ENCODE peak calls at places on chromosome 9, in five cellular contexts. One of them, this sample, is unnamed.

GRCh38 chr9:135926402-135927194 is 19.3 kb upstream of the CAMSAP1 start:
- DNase-seq in lower leg skin: peak
- DNase-seq in central memory CD4-positive, alpha-beta T cell: no peak
- DNase-seq in NCI-H1694: no peak
- DNase-seq in HEK293T: no peak
- DNase-seq in this sample: no peak

GRCh38 chr9:68551191-68551590 is 10.5 kb upstream of the TMEM252 start:
- DNase-seq in NCI-H1694: no peak
- DNase-seq in central memory CD4-positive, alpha-beta T cell: no peak
- DNase-seq in lower leg skin: no peak
- DNase-seq in HEK293T: no peak
- DNase-seq in this sample: no peak

GRCh38 chr9:35353731-35354365 is 136.1 kb upstream of the RUSC2 start:
- DNase-seq in central memory CD4-positive, alpha-beta T cell: no peak
- DNase-seq in NCI-H1694: no peak
- DNase-seq in lower leg skin: no peak
- DNase-seq in HEK293T: no peak
- DNase-seq in this sample: no peak

GRCh38 chr9:31839273-31839672 is 545.2 kb upstream of the ACO1 start:
- DNase-seq in NCI-H1694: peak
- DNase-seq in HEK293T: no peak
- DNase-seq in lower leg skin: no peak
- DNase-seq in central memory CD4-positive, alpha-beta T cell: no peak
- DNase-seq in this sample: no peak

GRCh38 chr9:95383845-95384244 is 66.3 kb upstream of the FANCC start:
- DNase-seq in HEK293T: no peak
- DNase-seq in central memory CD4-positive, alpha-beta T cell: no peak
- DNase-seq in lower leg skin: no peak
- DNase-seq in NCI-H1694: no peak
- DNase-seq in this sample: no peak

GRCh38 chr9:8492034-8492433 is 692.5 kb upstream of the DMAC1 start:
- DNase-seq in NCI-H1694: no peak
- DNase-seq in central memory CD4-positive, alpha-beta T cell: no peak
- DNase-seq in HEK293T: no peak
- DNase-seq in lower leg skin: no peak
- DNase-seq in this sample: no peak

GRCh38 chr9:136694163-136694864 is 7.1 kb upstream of the AGPAT2 start:
- DNase-seq in HEK293T: peak
- DNase-seq in lower leg skin: no peak
- DNase-seq in NCI-H1694: no peak
- DNase-seq in central memory CD4-positive, alpha-beta T cell: no peak
- DNase-seq in this sample: peak

GRCh38 chr9:131487621-131488031 is 15.1 kb upstream of the POMT1 start:
- DNase-seq in NCI-H1694: no peak
- DNase-seq in central memory CD4-positive, alpha-beta T cell: no peak
- DNase-seq in lower leg skin: no peak
- DNase-seq in HEK293T: no peak
- DNase-seq in this sample: no peak

GRCh38 chr9:35481347-35481975 is 8.4 kb upstream of the RUSC2 start:
- DNase-seq in HEK293T: peak
- DNase-seq in lower leg skin: no peak
- DNase-seq in central memory CD4-positive, alpha-beta T cell: no peak
- DNase-seq in NCI-H1694: peak
- DNase-seq in this sample: peak

GRCh38 chr9:93640027-93640426 is 63.6 kb downstream of the PHF2 start:
- DNase-seq in NCI-H1694: no peak
- DNase-seq in HEK293T: no peak
- DNase-seq in lower leg skin: no peak
- DNase-seq in central memory CD4-positive, alpha-beta T cell: no peak
- DNase-seq in this sample: no peak

GRCh38 chr9:93592389-93593021 is 16.1 kb downstream of the PHF2 start:
- DNase-seq in HEK293T: peak
- DNase-seq in NCI-H1694: no peak
- DNase-seq in lower leg skin: peak
- DNase-seq in central memory CD4-positive, alpha-beta T cell: no peak
- DNase-seq in this sample: no peak

GRCh38 chr9:33721674-33722358 is 73.5 kb upstream of the PRSS3 start:
- DNase-seq in NCI-H1694: peak
- DNase-seq in HEK293T: peak
- DNase-seq in lower leg skin: peak
- DNase-seq in central memory CD4-positive, alpha-beta T cell: peak
- DNase-seq in this sample: peak

GRCh38 chr9:112997236-112997941 is 14.6 kb downstream of the ZNF883 start:
- DNase-seq in HEK293T: no peak
- DNase-seq in NCI-H1694: no peak
- DNase-seq in central memory CD4-positive, alpha-beta T cell: no peak
- DNase-seq in lower leg skin: no peak
- DNase-seq in this sample: no peak

GRCh38 chr9:85171163-85171562 is 501.6 kb downstream of the NTRK2 start:
- DNase-seq in central memory CD4-positive, alpha-beta T cell: no peak
- DNase-seq in lower leg skin: no peak
- DNase-seq in HEK293T: no peak
- DNase-seq in NCI-H1694: no peak
- DNase-seq in this sample: no peak

GRCh38 chr9:116482740-116483139 is 204.4 kb upstream of the TRIM32 start:
- DNase-seq in central memory CD4-positive, alpha-beta T cell: no peak
- DNase-seq in lower leg skin: no peak
- DNase-seq in NCI-H1694: no peak
- DNase-seq in HEK293T: no peak
- DNase-seq in this sample: no peak

GRCh38 chr9:130036099-130036498 is 6.9 kb downstream of the FNBP1 start:
- DNase-seq in HEK293T: no peak
- DNase-seq in lower leg skin: no peak
- DNase-seq in central memory CD4-positive, alpha-beta T cell: no peak
- DNase-seq in NCI-H1694: no peak
- DNase-seq in this sample: no peak

GRCh38 chr9:129568560-129569505 is 52.1 kb downstream of the C9orf50 start:
- DNase-seq in lower leg skin: no peak
- DNase-seq in NCI-H1694: no peak
- DNase-seq in HEK293T: peak
- DNase-seq in central memory CD4-positive, alpha-beta T cell: no peak
- DNase-seq in this sample: peak

GRCh38 chr9:116497081-116497480 is 190.0 kb upstream of the TRIM32 start:
- DNase-seq in HEK293T: no peak
- DNase-seq in NCI-H1694: no peak
- DNase-seq in lower leg skin: no peak
- DNase-seq in central memory CD4-positive, alpha-beta T cell: no peak
- DNase-seq in this sample: no peak

GRCh38 chr9:6239694-6240093 is 24.1 kb downstream of the IL33 start:
- DNase-seq in HEK293T: no peak
- DNase-seq in central memory CD4-positive, alpha-beta T cell: no peak
- DNase-seq in lower leg skin: no peak
- DNase-seq in NCI-H1694: no peak
- DNase-seq in this sample: no peak

GRCh38 chr9:103335461-103335860 is 340.3 kb downstream of the CYLC2 start:
- DNase-seq in HEK293T: no peak
- DNase-seq in NCI-H1694: no peak
- DNase-seq in central memory CD4-positive, alpha-beta T cell: no peak
- DNase-seq in lower leg skin: no peak
- DNase-seq in this sample: no peak

GRCh38 chr9:19614294-19614693 is 174.5 kb downstream of the SLC24A2 start:
- DNase-seq in HEK293T: no peak
- DNase-seq in lower leg skin: no peak
- DNase-seq in central memory CD4-positive, alpha-beta T cell: no peak
- DNase-seq in NCI-H1694: no peak
- DNase-seq in this sample: no peak

GRCh38 chr9:15240927-15241326 is 66.1 kb downstream of the TTC39B start:
- DNase-seq in central memory CD4-positive, alpha-beta T cell: no peak
- DNase-seq in lower leg skin: no peak
- DNase-seq in NCI-H1694: no peak
- DNase-seq in HEK293T: no peak
- DNase-seq in this sample: no peak

GRCh38 chr9:98568234-98568922 is 140.4 kb downstream of the GABBR2 start:
- DNase-seq in HEK293T: no peak
- DNase-seq in NCI-H1694: no peak
- DNase-seq in lower leg skin: peak
- DNase-seq in central memory CD4-positive, alpha-beta T cell: no peak
- DNase-seq in this sample: no peak

GRCh38 chr9:84137968-84138367 is 157.4 kb downstream of the RMI1 start:
- DNase-seq in central memory CD4-positive, alpha-beta T cell: no peak
- DNase-seq in NCI-H1694: no peak
- DNase-seq in lower leg skin: no peak
- DNase-seq in HEK293T: no peak
- DNase-seq in this sample: no peak

GRCh38 chr9:81462759-81463158 is 226.6 kb downstream of the TLE1 start:
- DNase-seq in central memory CD4-positive, alpha-beta T cell: no peak
- DNase-seq in lower leg skin: no peak
- DNase-seq in HEK293T: no peak
- DNase-seq in NCI-H1694: no peak
- DNase-seq in this sample: no peak

GRCh38 chr9:19229725-19230355 is 653 bp upstream of the DENND4C start:
- DNase-seq in HEK293T: peak
- DNase-seq in lower leg skin: peak
- DNase-seq in central memory CD4-positive, alpha-beta T cell: peak
- DNase-seq in NCI-H1694: peak
- DNase-seq in this sample: peak

GRCh38 chr9:127214421-127215265 is 49.9 kb upstream of the GARNL3 start:
- DNase-seq in HEK293T: peak
- DNase-seq in central memory CD4-positive, alpha-beta T cell: peak
- DNase-seq in NCI-H1694: peak
- DNase-seq in lower leg skin: peak
- DNase-seq in this sample: peak

GRCh38 chr9:70085241-70085640 is 41.6 kb downstream of the MAMDC2 start:
- DNase-seq in HEK293T: peak
- DNase-seq in NCI-H1694: no peak
- DNase-seq in central memory CD4-positive, alpha-beta T cell: no peak
- DNase-seq in lower leg skin: no peak
- DNase-seq in this sample: peak

GRCh38 chr9:114552716-114553115 is 34.9 kb upstream of the ATP6V1G1 start:
- DNase-seq in NCI-H1694: no peak
- DNase-seq in central memory CD4-positive, alpha-beta T cell: no peak
- DNase-seq in lower leg skin: no peak
- DNase-seq in HEK293T: no peak
- DNase-seq in this sample: no peak

This sample was measured in endothelial cell.